ENCODE peak calls at places on chromosome 3, in nine cellular contexts. U is AG10803, D is lower leg skin, Y is psoas muscle, Q is hepatocyte, G is cardiac muscle cell, P is GM12865, S is ascending aorta, T is brain microvascular endothelial cell. R is an unnamed sample.

GRCh38 chr3:126026277-126026751 is 57.3 kb downstream of the ROPN1B start:
- DNase-seq in U (no peak), D (no peak), Y (no peak), Q (no peak), G (no peak), P (no peak), S (peak; percentile 59), T (no peak), R (no peak)

GRCh38 chr3:59143447-59143846 is 93.6 kb upstream of the CFAP20DC start:
- DNase-seq in U (no peak), D (no peak), Y (no peak), Q (no peak), G (no peak), P (no peak), S (no peak), T (peak; percentile 5), R (no peak)

GRCh38 chr3:179732661-179733348 is 80.0 kb downstream of the USP13 start:
- DNase-seq in U (no peak), D (no peak), Y (peak; percentile 93), Q (no peak), G (no peak), P (no peak), S (no peak), T (no peak), R (no peak)

GRCh38 chr3:113847664-113848461 is 9.3 kb downstream of the GRAMD1C start:
- DNase-seq in U (no peak), D (no peak), Y (no peak), Q (peak; percentile 40), G (no peak), P (no peak), S (no peak), T (no peak), R (no peak)

GRCh38 chr3:197830967-197831313 is 39.9 kb downstream of the LRCH3 start:
- DNase-seq in U (no peak), D (no peak), Y (no peak), Q (no peak), G (no peak), P (no peak), S (no peak), T (no peak), R (no peak)

GRCh38 chr3:133958071-133958806 is 62.6 kb upstream of the RAB6B start:
- DNase-seq in U (no peak), D (no peak), Y (no peak), Q (no peak), G (no peak), P (no peak), S (no peak), T (no peak), R (no peak)

GRCh38 chr3:134459506-134460041 is 26.2 kb downstream of the ANAPC13 start:
- DNase-seq in U (no peak), D (no peak), Y (no peak), Q (no peak), G (no peak), P (no peak), S (no peak), T (no peak), R (no peak)

GRCh38 chr3:64340636-64341240 is 115.5 kb upstream of the PRICKLE2 start:
- DNase-seq in U (peak; percentile 72), D (no peak), Y (no peak), Q (peak; percentile 46), G (no peak), P (no peak), S (no peak), T (peak; percentile 82), R (peak; percentile 87)

GRCh38 chr3:10653866-10654611 is 148.7 kb upstream of the ATP2B2 start:
- DNase-seq in U (no peak), D (peak; percentile 48), Y (no peak), Q (no peak), G (no peak), P (no peak), S (peak; percentile 18), T (no peak), R (no peak)

GRCh38 chr3:159830523-159831151 is 158.0 kb upstream of the IL12A start:
- DNase-seq in U (peak; percentile 81), D (no peak), Y (no peak), Q (no peak), G (no peak), P (no peak), S (no peak), T (no peak), R (no peak)

GRCh38 chr3:104810896-104811295 is 555.8 kb upstream of the ALCAM start:
- DNase-seq in U (no peak), D (no peak), Y (no peak), Q (no peak), G (no peak), P (no peak), S (no peak), T (no peak), R (no peak)

GRCh38 chr3:178705925-178706324 is 169.7 kb downstream of the KCNMB2 start:
- DNase-seq in U (peak; percentile 48), D (no peak), Y (no peak), Q (no peak), G (no peak), P (peak; percentile 54), S (no peak), T (peak; percentile 36), R (peak; percentile 53)

GRCh38 chr3:133301731-133302130 is 98.1 kb upstream of the BFSP2 start:
- DNase-seq in U (no peak), D (no peak), Y (no peak), Q (no peak), G (no peak), P (no peak), S (no peak), T (peak; percentile 65), R (no peak)

GRCh38 chr3:159532577-159532976 is 456.1 kb upstream of the IL12A start:
- DNase-seq in U (no peak), D (no peak), Y (no peak), Q (no peak), G (no peak), P (no peak), S (no peak), T (peak; percentile 12), R (no peak)

GRCh38 chr3:41053220-41053619 is 146.1 kb upstream of the CTNNB1 start:
- DNase-seq in U (no peak), D (no peak), Y (no peak), Q (no peak), G (no peak), P (no peak), S (no peak), T (no peak), R (no peak)

GRCh38 chr3:88005066-88005465 is 53.7 kb downstream of the CGGBP1 start:
- DNase-seq in U (peak; percentile 41), D (no peak), Y (no peak), Q (no peak), G (peak; percentile 12), P (peak; percentile 29), S (no peak), T (no peak), R (peak; percentile 35)

GRCh38 chr3:129238945-129239705 is 10.3 kb upstream of the COPG1 start:
- DNase-seq in U (peak; percentile 79), D (no peak), Y (no peak), Q (no peak), G (no peak), P (peak; percentile 51), S (no peak), T (no peak), R (no peak)

GRCh38 chr3:111603679-111604643 is 8.8 kb upstream of the ZBED2 start:
- DNase-seq in U (no peak), D (no peak), Y (no peak), Q (no peak), G (no peak), P (no peak), S (no peak), T (no peak), R (no peak)

GRCh38 chr3:125123906-125124305 is 68.1 kb upstream of the HEG1 start:
- DNase-seq in U (peak; percentile 70), D (no peak), Y (no peak), Q (no peak), G (no peak), P (no peak), S (peak; percentile 24), T (peak; percentile 59), R (peak; percentile 77)

DNA sequence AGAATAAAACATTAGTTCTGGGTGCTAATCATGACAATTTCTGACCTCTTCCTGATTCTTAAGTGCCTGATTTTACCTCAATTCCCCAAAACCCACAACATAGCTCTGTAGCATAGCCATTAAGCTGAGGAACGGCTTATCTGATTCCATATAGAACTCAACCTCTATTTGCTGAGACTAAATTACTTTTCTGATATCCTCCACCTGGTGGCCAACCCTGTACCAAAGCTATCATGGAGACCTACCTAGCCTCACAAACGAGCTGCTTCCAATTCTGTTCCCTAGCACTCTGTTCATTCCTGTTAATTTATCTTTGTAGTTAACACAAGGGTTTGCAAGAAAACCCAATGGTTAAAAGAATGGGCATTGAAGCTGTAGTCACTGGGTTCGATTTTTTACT is 245.2 kb downstream of the PLOD2 start:
- DNase-seq in U (no peak), D (no peak), Y (no peak), Q (no peak), G (no peak), P (no peak), S (no peak), T (no peak), R (no peak)
- TF ChIP-seq CTCF in U (no peak), D (no peak), Y (no peak), Q (no peak), G (no peak), P (peak; percentile 9), S (no peak), T (no peak), R (no peak)

GRCh38 chr3:42072930-42073329 is 18.2 kb upstream of the TRAK1 start:
- DNase-seq in U (no peak), D (peak; percentile 54), Y (no peak), Q (no peak), G (peak; percentile 24), P (no peak), S (no peak), T (no peak), R (no peak)
- H3K4me3 ChIP-seq in U (peak overlapping the region; percentile 47), D (no peak overlapping the region), Y (peak overlapping the region; percentile 59), Q (no peak overlapping the region), G (no peak overlapping the region), P (no peak overlapping the region), S (peak overlapping the region; percentile 29), T (no peak overlapping the region), R (no peak overlapping the region)

DNA sequence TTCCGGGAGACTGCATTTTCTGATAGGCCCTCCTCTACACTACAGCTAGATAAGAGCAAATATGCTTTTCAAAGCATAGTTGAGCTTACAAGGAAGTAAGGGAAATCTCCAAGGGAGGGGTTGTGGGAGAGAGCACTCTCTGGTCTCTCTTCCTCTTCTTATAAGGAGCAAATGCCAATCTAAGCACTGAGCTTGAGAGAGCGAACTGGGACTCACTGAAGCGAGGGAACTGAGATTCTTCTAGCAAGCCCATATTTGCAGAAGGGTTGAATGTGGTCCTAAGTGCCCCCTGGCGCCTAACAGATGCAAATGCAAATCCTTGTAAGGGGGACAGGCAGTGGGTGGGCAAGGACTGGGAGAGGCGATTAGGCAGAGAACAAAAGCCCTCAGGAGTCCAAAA is 164.8 kb downstream of the ERC2 start:
- DNase-seq in U (peak; percentile 35), D (no peak), Y (no peak), Q (peak; percentile 67), G (peak; percentile 91), P (peak; percentile 79), S (no peak), T (peak; percentile 42), R (peak; percentile 65)
- TF ChIP-seq CTCF in U (peak; percentile 59), D (no peak), Y (peak; percentile 28), Q (peak; percentile 61), G (peak; percentile 80), P (peak; percentile 63), S (no peak), T (peak; percentile 86), R (peak; percentile 80)

GRCh38 chr3:98734311-98734710 is 28.8 kb upstream of the ST3GAL6 start:
- DNase-seq in U (no peak), D (no peak), Y (no peak), Q (no peak), G (no peak), P (no peak), S (no peak), T (no peak), R (peak; percentile 13)
- H3K4me3 ChIP-seq in U (no peak overlapping the region), D (no peak overlapping the region), Y (peak overlapping the region; percentile 93), Q (peak overlapping the region; percentile 82), G (peak overlapping the region; percentile 76), P (peak overlapping the region; percentile 73), S (peak overlapping the region; percentile 74), T (peak overlapping the region; percentile 88), R (peak overlapping the region; percentile 73)